ENCODE peak calls at places on chromosome 5, in six cellular contexts. L is GM12878, G is HepG2, H is K562, E is H1, J is HCT116. Z is an unnamed sample. For H3K27me3, the result is how much of the 10 kb centered on the place peaks cover.

GRCh38 chr5:1545126-1545797 is 21.5 kb upstream of the LPCAT1 start:
- DNase-seq in L (no peak), G (no peak), H (no peak), E (no peak), J (no peak), Z (no peak)

GRCh38 chr5:149406203-149406978 is 27.3 kb upstream of the IL17B start:
- DNase-seq in L (no peak), G (no peak), H (peak), E (no peak), J (no peak), Z (no peak)

GRCh38 chr5:19733612-19734495 is 254.1 kb downstream of the CDH18 start:
- DNase-seq in L (no peak), G (no peak), H (no peak), E (peak), J (no peak), Z (no peak)

GRCh38 chr5:149041242-149041641 is 21.6 kb downstream of the SH3TC2 start:
- DNase-seq in L (no peak), G (no peak), H (no peak), E (no peak), J (no peak), Z (no peak)

GRCh38 chr5:169301386-169301930 is 519 bp upstream of the SLIT3 start:
- DNase-seq in L (no peak), G (no peak), H (no peak), E (no peak), J (no peak), Z (no peak)

GRCh38 chr5:132227485-132228240 is at the start of gene P4HA2:
- DNase-seq in L (no peak), G (peak), H (peak), E (peak), J (peak), Z (no peak)

GRCh38 chr5:140014751-140015150 is 28.3 kb downstream of the NRG2 start:
- DNase-seq in L (no peak), G (no peak), H (no peak), E (no peak), J (no peak), Z (no peak)

GRCh38 chr5:108765647-108766046 is 17.9 kb downstream of the FER start:
- DNase-seq in L (no peak), G (no peak), H (no peak), E (no peak), J (no peak), Z (no peak)

GRCh38 chr5:118301696-118302095 is 686.7 kb downstream of the DTWD2 start:
- DNase-seq in L (no peak), G (no peak), H (no peak), E (no peak), J (no peak), Z (no peak)

GRCh38 chr5:53323943-53324642 is 156.3 kb upstream of the FST start:
- DNase-seq in L (peak), G (peak), H (no peak), E (no peak), J (no peak), Z (no peak)

GRCh38 chr5:126031989-126032716 is 391.1 kb upstream of the GRAMD2B start:
- DNase-seq in L (no peak), G (no peak), H (no peak), E (no peak), J (no peak), Z (no peak)

GRCh38 chr5:40551706-40552557 is 127.8 kb upstream of the PTGER4 start:
- DNase-seq in L (no peak), G (peak), H (no peak), E (no peak), J (no peak), Z (no peak)

GRCh38 chr5:107381189-107381856 is 289.4 kb downstream of the EFNA5 start:
- DNase-seq in L (no peak), G (peak), H (no peak), E (no peak), J (peak), Z (no peak)

GRCh38 chr5:147369742-147370374 is 135.0 kb downstream of the STK32A start:
- DNase-seq in L (no peak), G (no peak), H (no peak), E (no peak), J (peak), Z (no peak)

GRCh38 chr5:143186623-143187022 is 216.9 kb downstream of the NR3C1 start:
- DNase-seq in L (no peak), G (no peak), H (no peak), E (no peak), J (no peak), Z (no peak)

GRCh38 chr5:129951039-129951438 is 46.8 kb downstream of the CHSY3 start:
- DNase-seq in L (no peak), G (no peak), H (no peak), E (no peak), J (no peak), Z (no peak)

DNA sequence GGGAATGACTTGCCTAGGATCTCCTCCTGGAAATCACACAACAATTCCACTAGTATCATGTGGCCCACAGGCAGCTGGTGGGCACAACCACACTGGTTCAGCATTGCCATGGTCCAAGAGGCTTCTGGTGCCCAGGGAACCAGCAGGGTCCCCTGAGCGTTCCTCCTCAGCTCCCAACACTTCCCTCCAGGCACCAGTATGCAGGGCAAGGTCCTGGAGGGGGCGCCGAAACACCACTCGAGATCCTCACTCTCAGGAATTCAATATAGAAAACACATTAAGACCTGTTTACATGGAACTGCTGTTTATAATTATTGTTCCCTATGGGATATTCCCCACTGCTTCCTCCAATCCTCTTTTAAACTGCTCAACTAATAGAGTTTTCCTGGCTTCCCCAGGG is 91.9 kb upstream of the GABRP start:
- DNase-seq in L (no peak), G (no peak), H (no peak), E (peak), J (no peak), Z (peak)
- H3K27me3 ChIP-seq in L (under half), G (under half), H (under half), E (under half), J (half or more), Z (under half)

DNA sequence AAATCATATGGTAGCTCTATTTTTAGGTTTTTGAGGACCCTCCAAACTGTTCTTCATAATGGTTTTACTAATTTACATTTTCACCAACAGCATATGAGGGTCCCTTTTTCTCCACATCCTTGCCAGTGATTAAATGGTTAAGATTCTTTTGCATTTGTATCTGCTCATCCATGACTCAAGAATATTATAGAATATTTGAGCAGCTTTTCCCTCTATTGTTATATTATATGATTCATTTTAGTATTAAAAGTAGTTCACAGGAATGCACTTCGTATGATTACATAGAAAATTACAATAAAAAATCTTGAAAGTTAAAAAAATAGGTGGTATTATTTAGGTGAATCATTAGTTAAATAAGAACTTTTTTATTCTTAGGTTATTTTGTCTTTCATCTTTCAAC is 140.7 kb downstream of the WDR70 start:
- DNase-seq in L (no peak), G (no peak), H (no peak), E (no peak), J (no peak), Z (no peak)
- H3K4me3 ChIP-seq in L (no peak), G (no peak), H (no peak), E (no peak), J (no peak), Z (no peak)

GRCh38 chr5:160370713-160371034 is 248 bp upstream of the C1QTNF2 start:
- DNase-seq in L (no peak), G (no peak), H (no peak), E (no peak), J (no peak), Z (no peak)

GRCh38 chr5:160375166-160375565 is 4.7 kb upstream of the C1QTNF2 start:
- DNase-seq in L (no peak), G (no peak), H (no peak), E (no peak), J (no peak), Z (no peak)

GRCh38 chr5:160366230-160366629 is 4.2 kb downstream of the C1QTNF2 start:
- DNase-seq in L (no peak), G (no peak), H (no peak), E (no peak), J (no peak), Z (no peak)

GRCh38 chr5:160367261-160367660 is 3.2 kb downstream of the C1QTNF2 start:
- DNase-seq in L (no peak), G (no peak), H (no peak), E (no peak), J (no peak), Z (no peak)

DNA sequence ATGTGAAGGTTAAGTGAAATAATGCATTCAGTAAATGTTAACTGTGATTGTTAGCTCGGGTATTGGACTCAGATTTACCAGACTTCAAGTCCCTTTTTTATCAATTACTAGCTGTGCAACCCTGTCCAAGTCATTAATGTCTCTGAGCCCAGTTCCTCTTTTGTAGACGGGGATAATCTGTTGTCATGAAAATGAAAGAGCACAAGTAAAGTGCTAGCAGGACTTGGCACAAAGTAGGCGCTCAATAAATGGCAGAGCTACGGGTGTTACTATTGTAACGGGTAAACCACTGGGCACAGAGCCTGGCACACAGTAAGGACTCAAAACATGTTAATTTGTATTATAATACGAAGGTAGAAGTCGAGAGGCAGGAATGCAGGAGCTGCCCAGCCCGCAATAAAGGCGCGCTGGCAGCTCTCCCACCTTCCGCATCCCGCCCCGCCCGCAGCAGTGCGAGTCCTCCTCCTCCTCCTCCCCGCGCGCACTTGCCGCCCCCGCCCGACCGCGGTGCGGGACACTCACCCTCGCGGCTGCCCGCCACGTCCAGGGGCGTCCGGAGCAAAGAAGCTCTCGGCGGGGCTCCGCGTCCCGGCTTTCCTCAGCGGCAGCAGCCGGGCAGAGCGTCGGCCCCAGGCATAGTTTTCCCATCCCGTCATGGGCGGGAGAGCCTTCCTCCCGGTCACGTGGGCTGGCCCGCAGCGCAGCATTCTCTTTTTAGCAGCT is at the start of gene C1QTNF2:
- DNase-seq in L (no peak), G (no peak), H (peak), E (peak), J (no peak), Z (peak)
- TF ChIP-seq ZNF274 in L (no peak), G (no peak), H (no peak), E (no peak), J (no peak), Z (no peak)

GRCh38 chr5:80569961-80570786 is at the start of gene ANKRD34B:
- DNase-seq in L (no peak), G (no peak), H (peak), E (peak), J (no peak), Z (no peak)
- H3K27me3 ChIP-seq in L (under half), G (half or more), H (half or more), E (under half), J (under half), Z (half or more)

GRCh38 chr5:150649108-150649827 is 8.8 kb downstream of the SYNPO start:
- DNase-seq in L (no peak), G (no peak), H (no peak), E (no peak), J (no peak), Z (no peak)

GRCh38 chr5:150651924-150652688 is 8.9 kb upstream of the MYOZ3 start:
- DNase-seq in L (no peak), G (no peak), H (no peak), E (no peak), J (no peak), Z (no peak)

GRCh38 chr5:150649828-150650712 is 9.6 kb downstream of the SYNPO start:
- DNase-seq in L (no peak), G (no peak), H (no peak), E (no peak), J (no peak), Z (no peak)

GRCh38 chr5:150651382-150651781 is 9.7 kb upstream of the MYOZ3 start:
- DNase-seq in L (no peak), G (no peak), H (no peak), E (no peak), J (no peak), Z (no peak)

GRCh38 chr5:150650713-150651000 is 10.2 kb downstream of the SYNPO start:
- DNase-seq in L (no peak), G (no peak), H (no peak), E (no peak), J (no peak), Z (no peak)
- H3K4me3 ChIP-seq in L (no peak), G (no peak), H (no peak), E (no peak), J (no peak), Z (no peak)